ENCODE peak calls at places on chromosomes 5 and 9, in eight cellular contexts. One of them, this sample, is unnamed.
A peak's percentile ranks its signal among the peaks of the same experiment; 100 is the strongest.

GRCh38 chr9:8800196-8800595 is 1000.6 kb upstream of the DMAC1 start:
- DNase-seq in stimulated activated CD4-positive, alpha-beta T cell treated with anti-CD3 and anti-CD28 coated beads, Interleukin-2, amount 100 ng/mL, for 48 hours: no peak
- DNase-seq in activated effector memory CD4-positive, alpha-beta T cell treated with Interleukin-2 at 50 U/mL for 16 hours: no peak
- DNase-seq in activated CD4-positive, alpha-beta T cell treated with anti-CD3 and anti-CD28 coated beads, Interleukin-2, amount 50 U/mL, for 24 hours: no peak
- DNase-seq in A549: no peak
- DNase-seq in coronary artery: no peak
- DNase-seq in RCC 7860: no peak
- DNase-seq in pancreas: no peak
- DNase-seq in this sample: no peak

GRCh38 chr5:39109616-39110015 is 35.4 kb upstream of the RICTOR start:
- DNase-seq in activated effector memory CD4-positive, alpha-beta T cell treated with Interleukin-2 at 50 U/mL for 16 hours: no peak
- DNase-seq in coronary artery: no peak
- DNase-seq in activated CD4-positive, alpha-beta T cell treated with anti-CD3 and anti-CD28 coated beads, Interleukin-2, amount 50 U/mL, for 24 hours: no peak
- DNase-seq in pancreas: no peak
- DNase-seq in RCC 7860: no peak
- DNase-seq in A549: no peak
- DNase-seq in stimulated activated CD4-positive, alpha-beta T cell treated with anti-CD3 and anti-CD28 coated beads, Interleukin-2, amount 100 ng/mL, for 48 hours: no peak
- DNase-seq in this sample: no peak

GRCh38 chr5:176901260-176902101 is 2.3 kb upstream of the HK3 start:
- DNase-seq in pancreas: no peak
- DNase-seq in A549: no peak
- DNase-seq in activated CD4-positive, alpha-beta T cell treated with anti-CD3 and anti-CD28 coated beads, Interleukin-2, amount 50 U/mL, for 24 hours: peak; percentile 57
- DNase-seq in activated effector memory CD4-positive, alpha-beta T cell treated with Interleukin-2 at 50 U/mL for 16 hours: no peak
- DNase-seq in RCC 7860: peak; percentile 54
- DNase-seq in coronary artery: no peak
- DNase-seq in stimulated activated CD4-positive, alpha-beta T cell treated with anti-CD3 and anti-CD28 coated beads, Interleukin-2, amount 100 ng/mL, for 48 hours: peak; percentile 28
- DNase-seq in this sample: no peak

GRCh38 chr9:129036923-129037766 is 719 bp downstream of the MIGA2 start:
- DNase-seq in coronary artery: no peak
- DNase-seq in pancreas: no peak
- DNase-seq in activated CD4-positive, alpha-beta T cell treated with anti-CD3 and anti-CD28 coated beads, Interleukin-2, amount 50 U/mL, for 24 hours: no peak
- DNase-seq in RCC 7860: no peak
- DNase-seq in activated effector memory CD4-positive, alpha-beta T cell treated with Interleukin-2 at 50 U/mL for 16 hours: no peak
- DNase-seq in A549: no peak
- DNase-seq in stimulated activated CD4-positive, alpha-beta T cell treated with anti-CD3 and anti-CD28 coated beads, Interleukin-2, amount 100 ng/mL, for 48 hours: no peak
- DNase-seq in this sample: no peak

GRCh38 chr9:22921742-22922141 is 475.1 kb downstream of the DMRTA1 start:
- DNase-seq in A549: no peak
- DNase-seq in activated CD4-positive, alpha-beta T cell treated with anti-CD3 and anti-CD28 coated beads, Interleukin-2, amount 50 U/mL, for 24 hours: no peak
- DNase-seq in stimulated activated CD4-positive, alpha-beta T cell treated with anti-CD3 and anti-CD28 coated beads, Interleukin-2, amount 100 ng/mL, for 48 hours: no peak
- DNase-seq in pancreas: no peak
- DNase-seq in RCC 7860: no peak
- DNase-seq in activated effector memory CD4-positive, alpha-beta T cell treated with Interleukin-2 at 50 U/mL for 16 hours: no peak
- DNase-seq in coronary artery: no peak
- DNase-seq in this sample: no peak

GRCh38 chr5:6544561-6544935 is 88.3 kb downstream of the NSUN2 start:
- DNase-seq in activated effector memory CD4-positive, alpha-beta T cell treated with Interleukin-2 at 50 U/mL for 16 hours: no peak
- DNase-seq in A549: no peak
- DNase-seq in pancreas: no peak
- DNase-seq in RCC 7860: no peak
- DNase-seq in stimulated activated CD4-positive, alpha-beta T cell treated with anti-CD3 and anti-CD28 coated beads, Interleukin-2, amount 100 ng/mL, for 48 hours: no peak
- DNase-seq in coronary artery: peak; percentile 58
- DNase-seq in activated CD4-positive, alpha-beta T cell treated with anti-CD3 and anti-CD28 coated beads, Interleukin-2, amount 50 U/mL, for 24 hours: no peak
- DNase-seq in this sample: no peak

GRCh38 chr5:135890867-135891266 is 4.8 kb downstream of the IL9 start:
- DNase-seq in activated CD4-positive, alpha-beta T cell treated with anti-CD3 and anti-CD28 coated beads, Interleukin-2, amount 50 U/mL, for 24 hours: peak; percentile 11
- DNase-seq in A549: no peak
- DNase-seq in pancreas: no peak
- DNase-seq in activated effector memory CD4-positive, alpha-beta T cell treated with Interleukin-2 at 50 U/mL for 16 hours: no peak
- DNase-seq in stimulated activated CD4-positive, alpha-beta T cell treated with anti-CD3 and anti-CD28 coated beads, Interleukin-2, amount 100 ng/mL, for 48 hours: peak; percentile 39
- DNase-seq in coronary artery: no peak
- DNase-seq in RCC 7860: peak; percentile 89
- DNase-seq in this sample: no peak

GRCh38 chr5:56569576-56569975 is 245.8 kb upstream of the MAP3K1 start:
- DNase-seq in pancreas: no peak
- DNase-seq in activated CD4-positive, alpha-beta T cell treated with anti-CD3 and anti-CD28 coated beads, Interleukin-2, amount 50 U/mL, for 24 hours: no peak
- DNase-seq in A549: no peak
- DNase-seq in stimulated activated CD4-positive, alpha-beta T cell treated with anti-CD3 and anti-CD28 coated beads, Interleukin-2, amount 100 ng/mL, for 48 hours: no peak
- DNase-seq in RCC 7860: no peak
- DNase-seq in coronary artery: no peak
- DNase-seq in activated effector memory CD4-positive, alpha-beta T cell treated with Interleukin-2 at 50 U/mL for 16 hours: no peak
- DNase-seq in this sample: no peak

This sample was measured in GM12892.